ENCODE peak calls at places on chromosomes 5 and 9, in four cellular contexts. N, L, B and I are unnamed samples.

GRCh38 chr5:141867139-141867538 is 11.1 kb downstream of the PCDH1 start:
- DNase-seq in N (no peak), B (no peak), L (no peak), I (no peak)

GRCh38 chr5:52603742-52604141 is 184.0 kb upstream of the ITGA1 start:
- DNase-seq in B (no peak), N (no peak), L (no peak), I (no peak)

GRCh38 chr9:108885643-108886348 is 23.7 kb downstream of the ACTL7A start:
- DNase-seq in B (peak), L (peak), N (peak), I (peak)

GRCh38 chr9:38626006-38626405 is 5.6 kb upstream of the ANKRD18A start:
- DNase-seq in N (no peak), L (no peak), B (no peak), I (no peak)

GRCh38 chr5:153559926-153560325 is 69.5 kb downstream of the GRIA1 start:
- DNase-seq in N (no peak), L (no peak), B (no peak), I (no peak)

GRCh38 chr5:123371575-123372179 is 51.5 kb downstream of the CEP120 start:
- DNase-seq in B (peak), L (no peak), N (peak), I (peak)

GRCh38 chr9:124657526-124657925 is 113.6 kb downstream of the NR6A1 start:
- DNase-seq in B (no peak), N (no peak), L (no peak), I (no peak)

GRCh38 chr5:65815156-65815555 is 93.2 kb downstream of the NLN start:
- DNase-seq in L (no peak), N (no peak), B (no peak), I (no peak)

GRCh38 chr9:92482336-92482735 is at the start of gene ASPN:
- DNase-seq in L (no peak), N (no peak), B (no peak), I (no peak)

GRCh38 chr5:178234121-178234752 is 1.6 kb upstream of the PHYKPL start:
- DNase-seq in L (no peak), N (no peak), B (no peak), I (no peak)

GRCh38 chr5:178236685-178237084 is 4.1 kb upstream of the PHYKPL start:
- DNase-seq in N (no peak), L (no peak), B (peak), I (no peak)

GRCh38 chr5:178235600-178235998 is 3.0 kb upstream of the PHYKPL start:
- DNase-seq in N (no peak), B (no peak), L (no peak), I (no peak)

GRCh38 chr5:178236126-178236525 is 3.5 kb upstream of the PHYKPL start:
- DNase-seq in L (no peak), B (no peak), N (no peak), I (no peak)

GRCh38 chr5:178234753-178235599 is 2.4 kb upstream of the PHYKPL start:
- DNase-seq in L (no peak), B (peak), N (peak), I (peak)
- TF ChIP-seq TARDBP in L (no peak), B (no peak), N (no peak), I (no peak)

GRCh38 chr5:109757490-109757889 is 67.8 kb downstream of the MAN2A1 start:
- DNase-seq in L (no peak), N (no peak), B (no peak), I (no peak)

GRCh38 chr5:109756543-109757186 is 66.9 kb downstream of the MAN2A1 start:
- DNase-seq in B (no peak), L (no peak), N (no peak), I (no peak)

GRCh38 chr5:109755761-109756160 is 66.0 kb downstream of the MAN2A1 start:
- DNase-seq in L (no peak), B (no peak), N (no peak), I (no peak)

GRCh38 chr5:109754319-109754718 is 64.6 kb downstream of the MAN2A1 start:
- DNase-seq in B (no peak), L (no peak), N (no peak), I (no peak)

GRCh38 chr5:109759304-109759703 is 69.6 kb downstream of the MAN2A1 start:
- DNase-seq in B (no peak), N (no peak), L (no peak), I (no peak)
- TF ChIP-seq TARDBP in B (no peak), N (no peak), L (no peak), I (no peak)

GRCh38 chr9:96844040-96844439 is 10.3 kb downstream of the ZNF782 start:
- DNase-seq in L (no peak), N (no peak), B (no peak), I (no peak)
- TF ChIP-seq TARDBP in L (no peak), N (no peak), B (no peak), I (no peak)

DNA sequence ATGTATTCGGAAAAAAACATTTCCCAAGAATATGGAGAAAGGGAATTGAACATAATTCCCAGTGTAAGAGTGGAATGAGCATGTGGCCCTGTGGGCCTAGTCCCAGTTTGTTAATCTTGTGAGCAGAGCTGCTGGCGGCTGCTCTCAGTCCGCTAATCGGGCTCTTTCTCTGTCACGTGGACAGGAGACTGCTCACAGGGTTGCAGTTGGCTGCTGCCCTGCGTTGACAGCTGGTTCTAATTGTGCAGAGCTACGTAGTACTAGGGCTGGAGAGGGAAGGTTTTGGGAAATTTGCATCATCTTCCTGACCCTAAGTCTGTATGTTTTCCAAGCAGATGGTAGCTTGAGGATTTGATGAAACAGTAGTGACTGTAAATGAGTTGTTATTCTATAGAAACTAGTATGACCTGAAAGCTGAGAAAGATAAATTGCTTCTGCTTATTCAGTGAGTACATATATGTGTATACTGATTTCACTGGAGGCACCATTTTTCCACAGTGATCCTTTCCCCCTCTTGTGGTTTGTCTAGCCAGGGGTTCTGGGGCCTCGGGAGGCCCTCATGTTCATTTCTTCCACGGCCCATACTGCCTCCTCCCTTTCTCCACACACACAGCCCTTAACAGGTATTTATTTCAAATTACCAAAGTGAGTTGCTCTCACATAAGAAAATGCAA is 100.6 kb downstream of the ANGPTL2 start:
- DNase-seq in L (no peak), B (no peak), N (no peak), I (no peak)
- TF ChIP-seq TARDBP in L (no peak), B (no peak), N (no peak), I (no peak)

GRCh38 chr9:112665347-112665746 is 52.6 kb downstream of the INIP start:
- DNase-seq in L (no peak), N (no peak), B (no peak), I (peak)
- TF ChIP-seq TARDBP in L (no peak), N (no peak), B (no peak), I (no peak)

GRCh38 chr5:95530441-95530840 is 24.3 kb downstream of the SKIC3 start:
- DNase-seq in B (no peak), N (no peak), L (no peak), I (no peak)
- TF ChIP-seq TARDBP in B (no peak), N (no peak), L (no peak), I (no peak)

GRCh38 chr9:82539126-82539525 is 523.8 kb downstream of the RASEF start:
- DNase-seq in N (no peak), L (no peak), B (no peak), I (no peak)
- TF ChIP-seq TARDBP in N (no peak), L (no peak), B (no peak), I (no peak)

DNA sequence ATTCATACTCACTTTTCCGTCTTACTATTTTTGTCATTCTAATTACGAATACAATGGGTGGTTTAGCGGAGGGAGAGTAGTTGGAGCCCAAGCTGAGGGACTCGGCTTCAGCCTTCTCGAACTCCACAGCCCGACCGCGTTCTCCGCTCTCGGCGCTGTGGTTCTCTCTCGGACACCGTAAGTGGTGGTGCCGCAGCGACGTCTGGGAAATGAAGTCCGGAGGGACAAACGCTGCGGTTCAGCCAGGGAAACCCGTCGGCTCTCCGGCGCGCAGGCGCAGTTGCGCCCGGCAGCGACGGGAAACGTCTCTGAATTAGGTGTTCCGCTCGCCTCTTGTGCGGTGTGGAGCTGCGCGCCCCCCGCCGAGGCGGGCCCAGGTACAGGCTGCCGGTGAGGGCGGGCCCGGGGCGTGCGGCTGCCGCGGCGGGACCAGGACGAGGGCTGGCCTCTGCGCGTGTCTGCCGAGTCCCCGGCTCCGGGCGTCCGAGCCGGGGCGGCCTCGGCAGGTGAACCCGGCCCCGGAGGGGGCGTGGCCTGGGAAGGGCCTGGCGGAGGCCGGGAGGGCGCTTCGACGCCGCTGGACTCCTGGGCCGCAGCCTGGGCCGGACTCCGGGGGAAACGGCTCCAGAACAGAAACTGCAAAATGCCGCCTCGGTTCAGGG is at the start of gene ZNF879:
- DNase-seq in B (peak), N (peak), L (no peak), I (peak)
- TF ChIP-seq TARDBP in B (peak), N (no peak), L (no peak), I (no peak)

GRCh38 chr5:115453391-115454095 is 91.0 kb downstream of the FEM1C start:
- DNase-seq in B (no peak), L (no peak), N (no peak), I (no peak)
- TF ChIP-seq TARDBP in B (no peak), L (no peak), N (no peak), I (no peak)